ENCODE peak calls at places on chromosomes 7 and 10, in eight cellular contexts. One of them, this sample, is unnamed. For H3K4me1, the result is how much of the 10 kb centered on the place peaks cover.

GRCh38 chr10:49379596-49380410 is 16.1 kb downstream of the DRGX start:
- DNase-seq in PC-9: no peak
- DNase-seq in PC-3: peak
- DNase-seq in HCT116: peak
- DNase-seq in mammary epithelial cell: no peak
- DNase-seq in A549: peak
- DNase-seq in psoas muscle: no peak
- DNase-seq in heart left ventricle: no peak
- DNase-seq in this sample: peak

GRCh38 chr10:126463306-126463705 is 75.0 kb upstream of the ADAM12 start:
- DNase-seq in psoas muscle: no peak
- DNase-seq in heart left ventricle: no peak
- DNase-seq in PC-9: no peak
- DNase-seq in mammary epithelial cell: no peak
- DNase-seq in A549: no peak
- DNase-seq in PC-3: no peak
- DNase-seq in HCT116: no peak
- DNase-seq in this sample: no peak

GRCh38 chr10:95847007-95847406 is 60.8 kb upstream of the CC2D2B start:
- DNase-seq in PC-9: no peak
- DNase-seq in PC-3: no peak
- DNase-seq in heart left ventricle: no peak
- DNase-seq in psoas muscle: no peak
- DNase-seq in A549: no peak
- DNase-seq in HCT116: no peak
- DNase-seq in mammary epithelial cell: no peak
- DNase-seq in this sample: no peak

GRCh38 chr7:83876593-83876992 is 227.7 kb upstream of the SEMA3E start:
- DNase-seq in psoas muscle: no peak
- DNase-seq in mammary epithelial cell: peak
- DNase-seq in PC-9: no peak
- DNase-seq in A549: no peak
- DNase-seq in heart left ventricle: no peak
- DNase-seq in PC-3: peak
- DNase-seq in HCT116: no peak
- DNase-seq in this sample: no peak

GRCh38 chr7:26201261-26202018 is at the start of gene CBX3:
- DNase-seq in PC-9: peak
- DNase-seq in psoas muscle: peak
- DNase-seq in heart left ventricle: peak
- DNase-seq in mammary epithelial cell: peak
- DNase-seq in HCT116: peak
- DNase-seq in PC-3: peak
- DNase-seq in A549: peak
- DNase-seq in this sample: peak

GRCh38 chr10:11158080-11158479 is 140.4 kb downstream of the CELF2 start:
- DNase-seq in heart left ventricle: no peak
- DNase-seq in PC-9: no peak
- DNase-seq in psoas muscle: no peak
- DNase-seq in A549: no peak
- DNase-seq in mammary epithelial cell: no peak
- DNase-seq in PC-3: no peak
- DNase-seq in HCT116: no peak
- DNase-seq in this sample: no peak

GRCh38 chr7:4531236-4531635 is 150.9 kb upstream of the FOXK1 start:
- DNase-seq in heart left ventricle: no peak
- DNase-seq in PC-3: no peak
- DNase-seq in A549: no peak
- DNase-seq in psoas muscle: no peak
- DNase-seq in PC-9: no peak
- DNase-seq in mammary epithelial cell: no peak
- DNase-seq in HCT116: no peak
- DNase-seq in this sample: no peak

GRCh38 chr7:152424348-152425108 is 11.3 kb downstream of the KMT2C start:
- DNase-seq in PC-3: no peak
- DNase-seq in heart left ventricle: no peak
- DNase-seq in psoas muscle: no peak
- DNase-seq in PC-9: no peak
- DNase-seq in mammary epithelial cell: peak
- DNase-seq in HCT116: no peak
- DNase-seq in A549: no peak
- DNase-seq in this sample: no peak

GRCh38 chr10:66928000-66928770 is 2.3 kb downstream of the LRRTM3 start:
- DNase-seq in PC-3: no peak
- DNase-seq in A549: no peak
- DNase-seq in heart left ventricle: no peak
- DNase-seq in PC-9: no peak
- DNase-seq in mammary epithelial cell: no peak
- DNase-seq in psoas muscle: no peak
- DNase-seq in HCT116: no peak
- DNase-seq in this sample: no peak

GRCh38 chr7:79548616-79549206 is 95.2 kb upstream of the MAGI2 start:
- DNase-seq in mammary epithelial cell: no peak
- DNase-seq in HCT116: no peak
- DNase-seq in heart left ventricle: no peak
- DNase-seq in PC-9: no peak
- DNase-seq in psoas muscle: no peak
- DNase-seq in A549: no peak
- DNase-seq in PC-3: no peak
- DNase-seq in this sample: no peak

GRCh38 chr10:23031318-23031717 is 64.1 kb upstream of the MSRB2 start:
- DNase-seq in heart left ventricle: peak
- DNase-seq in PC-9: no peak
- DNase-seq in PC-3: no peak
- DNase-seq in A549: no peak
- DNase-seq in HCT116: no peak
- DNase-seq in psoas muscle: no peak
- DNase-seq in mammary epithelial cell: no peak
- DNase-seq in this sample: no peak

GRCh38 chr10:122102867-122103525 is 114.0 kb downstream of the TACC2 start:
- DNase-seq in mammary epithelial cell: no peak
- DNase-seq in A549: peak
- DNase-seq in HCT116: no peak
- DNase-seq in PC-9: no peak
- DNase-seq in PC-3: no peak
- DNase-seq in heart left ventricle: no peak
- DNase-seq in psoas muscle: no peak
- DNase-seq in this sample: no peak

GRCh38 chr7:148696787-148697186 is 1.9 kb upstream of the CUL1 start:
- DNase-seq in HCT116: no peak
- DNase-seq in PC-3: no peak
- DNase-seq in psoas muscle: no peak
- DNase-seq in A549: no peak
- DNase-seq in mammary epithelial cell: no peak
- DNase-seq in PC-9: no peak
- DNase-seq in heart left ventricle: no peak
- DNase-seq in this sample: no peak

GRCh38 chr7:70703785-70704184 is 428.2 kb upstream of the GALNT17 start:
- DNase-seq in A549: no peak
- DNase-seq in psoas muscle: no peak
- DNase-seq in mammary epithelial cell: no peak
- DNase-seq in HCT116: no peak
- DNase-seq in PC-9: no peak
- DNase-seq in PC-3: no peak
- DNase-seq in heart left ventricle: no peak
- DNase-seq in this sample: no peak

GRCh38 chr10:115432188-115432819 is 339.1 kb downstream of the ATRNL1 start:
- DNase-seq in PC-3: peak
- DNase-seq in HCT116: peak
- DNase-seq in A549: peak
- DNase-seq in mammary epithelial cell: peak
- DNase-seq in psoas muscle: no peak
- DNase-seq in heart left ventricle: no peak
- DNase-seq in PC-9: no peak
- DNase-seq in this sample: peak

GRCh38 chr7:48786951-48787350 is 137.4 kb upstream of the CDC14C start:
- DNase-seq in heart left ventricle: no peak
- DNase-seq in HCT116: no peak
- DNase-seq in PC-9: no peak
- DNase-seq in mammary epithelial cell: no peak
- DNase-seq in psoas muscle: no peak
- DNase-seq in PC-3: no peak
- DNase-seq in A549: no peak
- DNase-seq in this sample: no peak

GRCh38 chr10:113941140-113941539 is 86.7 kb downstream of the NHLRC2 start:
- DNase-seq in HCT116: no peak
- DNase-seq in A549: no peak
- DNase-seq in psoas muscle: no peak
- DNase-seq in PC-9: no peak
- DNase-seq in heart left ventricle: no peak
- DNase-seq in mammary epithelial cell: no peak
- DNase-seq in PC-3: no peak
- DNase-seq in this sample: no peak

GRCh38 chr10:4344544-4344994 is 481.4 kb upstream of the AKR1E2 start:
- DNase-seq in A549: peak
- DNase-seq in PC-9: peak
- DNase-seq in heart left ventricle: peak
- DNase-seq in mammary epithelial cell: peak
- DNase-seq in HCT116: peak
- DNase-seq in psoas muscle: peak
- DNase-seq in PC-3: peak
- DNase-seq in this sample: peak

GRCh38 chr7:100949931-100950443 is 653 bp downstream of the MUC3A start:
- DNase-seq in PC-3: no peak
- DNase-seq in mammary epithelial cell: no peak
- DNase-seq in PC-9: no peak
- DNase-seq in psoas muscle: no peak
- DNase-seq in heart left ventricle: no peak
- DNase-seq in HCT116: no peak
- DNase-seq in A549: no peak
- DNase-seq in this sample: no peak

DNA sequence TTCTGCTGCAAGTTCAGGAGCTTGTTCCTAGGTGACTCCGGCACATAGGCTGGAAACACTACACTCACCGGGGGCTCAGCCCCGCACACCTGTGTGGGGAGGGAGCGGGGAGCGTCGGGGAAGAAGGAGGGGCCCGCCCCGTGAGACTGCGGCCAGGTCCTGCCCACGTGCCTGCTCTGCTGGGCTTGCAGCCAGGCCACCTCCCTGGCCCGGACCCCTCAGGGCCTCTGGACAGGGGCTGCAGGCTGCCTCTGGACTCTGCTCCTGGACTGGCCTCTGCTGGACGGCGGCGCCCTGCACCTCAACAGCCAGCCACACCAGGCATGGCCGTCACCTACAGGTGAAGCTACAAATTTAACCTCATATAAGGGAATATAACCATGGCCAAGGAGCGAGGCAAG is 71.8 kb upstream of the FAM20C start:
- DNase-seq in A549: no peak
- DNase-seq in PC-3: no peak
- DNase-seq in heart left ventricle: no peak
- DNase-seq in psoas muscle: no peak
- DNase-seq in mammary epithelial cell: no peak
- DNase-seq in HCT116: no peak
- DNase-seq in PC-9: no peak
- DNase-seq in this sample: no peak
- H3K4me1 ChIP-seq in A549: under half
- H3K4me1 ChIP-seq in PC-3: under half
- H3K4me1 ChIP-seq in heart left ventricle: under half
- H3K4me1 ChIP-seq in psoas muscle: under half
- H3K4me1 ChIP-seq in mammary epithelial cell: under half
- H3K4me1 ChIP-seq in HCT116: under half
- H3K4me1 ChIP-seq in PC-9: under half
- H3K4me1 ChIP-seq in this sample: under half

GRCh38 chr10:9301148-9301547 is 1246.7 kb downstream of the GATA3 start:
- DNase-seq in heart left ventricle: no peak
- DNase-seq in mammary epithelial cell: peak
- DNase-seq in psoas muscle: no peak
- DNase-seq in PC-9: no peak
- DNase-seq in A549: no peak
- DNase-seq in HCT116: no peak
- DNase-seq in PC-3: peak
- DNase-seq in this sample: no peak
- TF ChIP-seq CTCF in heart left ventricle: no peak
- TF ChIP-seq CTCF in mammary epithelial cell: peak
- TF ChIP-seq CTCF in psoas muscle: no peak
- TF ChIP-seq CTCF in PC-9: peak
- TF ChIP-seq CTCF in A549: peak
- TF ChIP-seq CTCF in HCT116: peak
- TF ChIP-seq CTCF in PC-3: peak
- TF ChIP-seq CTCF in this sample: peak

GRCh38 chr7:134122980-134123379 is 4.2 kb upstream of the LRGUK start:
- DNase-seq in PC-3: no peak
- DNase-seq in heart left ventricle: no peak
- DNase-seq in psoas muscle: no peak
- DNase-seq in PC-9: no peak
- DNase-seq in mammary epithelial cell: no peak
- DNase-seq in A549: no peak
- DNase-seq in HCT116: no peak
- DNase-seq in this sample: no peak

GRCh38 chr7:134130124-134130523 is 3.0 kb downstream of the LRGUK start:
- DNase-seq in heart left ventricle: no peak
- DNase-seq in PC-3: no peak
- DNase-seq in psoas muscle: no peak
- DNase-seq in A549: no peak
- DNase-seq in mammary epithelial cell: no peak
- DNase-seq in PC-9: no peak
- DNase-seq in HCT116: no peak
- DNase-seq in this sample: no peak

GRCh38 chr7:134128829-134129228 is 1.7 kb downstream of the LRGUK start:
- DNase-seq in PC-3: no peak
- DNase-seq in mammary epithelial cell: no peak
- DNase-seq in A549: no peak
- DNase-seq in heart left ventricle: no peak
- DNase-seq in PC-9: no peak
- DNase-seq in HCT116: no peak
- DNase-seq in psoas muscle: no peak
- DNase-seq in this sample: no peak

GRCh38 chr7:134126937-134127848 is at the start of gene LRGUK:
- DNase-seq in psoas muscle: peak
- DNase-seq in A549: peak
- DNase-seq in PC-3: peak
- DNase-seq in mammary epithelial cell: peak
- DNase-seq in heart left ventricle: peak
- DNase-seq in HCT116: no peak
- DNase-seq in PC-9: peak
- DNase-seq in this sample: peak

GRCh38 chr7:134126126-134126525 is 1.0 kb upstream of the LRGUK start:
- DNase-seq in A549: no peak
- DNase-seq in psoas muscle: no peak
- DNase-seq in heart left ventricle: no peak
- DNase-seq in PC-3: no peak
- DNase-seq in HCT116: no peak
- DNase-seq in PC-9: no peak
- DNase-seq in mammary epithelial cell: no peak
- DNase-seq in this sample: no peak
- H3K4me3 ChIP-seq in A549: no peak
- H3K4me3 ChIP-seq in psoas muscle: no peak
- H3K4me3 ChIP-seq in heart left ventricle: no peak
- H3K4me3 ChIP-seq in PC-3: no peak
- H3K4me3 ChIP-seq in HCT116: no peak
- H3K4me3 ChIP-seq in PC-9: no peak
- H3K4me3 ChIP-seq in mammary epithelial cell: no peak
- H3K4me3 ChIP-seq in this sample: no peak

DNA sequence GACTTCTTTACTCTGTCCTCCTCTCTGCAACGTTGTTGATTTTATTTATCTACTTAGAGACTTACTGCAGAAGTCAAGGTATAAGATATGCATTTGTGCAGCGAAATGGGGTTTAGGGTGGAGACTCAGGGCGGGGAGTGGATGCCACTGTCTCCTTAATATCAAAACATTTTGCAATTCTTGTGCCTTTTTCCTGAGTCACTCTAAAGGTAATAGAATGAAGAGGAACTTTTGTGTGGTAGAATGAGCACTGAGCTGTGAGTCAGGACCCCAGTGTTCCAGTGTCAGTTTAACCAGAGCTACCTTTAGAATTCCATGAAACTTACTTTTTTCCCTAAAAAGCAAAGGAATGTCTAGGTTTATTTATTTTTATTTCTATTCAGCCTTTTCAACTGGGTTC is 78.2 kb downstream of the VTI1A start:
- DNase-seq in mammary epithelial cell: peak
- DNase-seq in psoas muscle: no peak
- DNase-seq in HCT116: peak
- DNase-seq in A549: no peak
- DNase-seq in PC-3: peak
- DNase-seq in PC-9: peak
- DNase-seq in heart left ventricle: no peak
- DNase-seq in this sample: no peak
- H3K4me1 ChIP-seq in mammary epithelial cell: under half
- H3K4me1 ChIP-seq in psoas muscle: under half
- H3K4me1 ChIP-seq in HCT116: half or more
- H3K4me1 ChIP-seq in A549: under half
- H3K4me1 ChIP-seq in PC-3: under half
- H3K4me1 ChIP-seq in PC-9: under half
- H3K4me1 ChIP-seq in heart left ventricle: under half
- H3K4me1 ChIP-seq in this sample: under half

This sample was measured in Caco-2.